ENCODE peak calls at places on chromosome 2, in six cellular contexts. V is AG04450, W is HL-60, N is progenitor cell of endocrine pancreas, H is cardiac fibroblast, O is GM10248. E is an unnamed sample.

GRCh38 chr2:32357545-32358482 is 991 bp downstream of the BIRC6 start:
- DNase-seq in V (no peak), W (no peak), N (peak), H (peak), O (peak), E (peak)

GRCh38 chr2:230541934-230542380 is 126.0 kb downstream of the SP100 start:
- DNase-seq in V (no peak), W (no peak), N (no peak), H (peak), O (peak), E (peak)

GRCh38 chr2:28393115-28393836 is 618 bp downstream of the FOSL2 start:
- DNase-seq in V (no peak), W (no peak), N (peak), H (peak), O (peak), E (peak)

GRCh38 chr2:15094161-15094560 is 461.6 kb downstream of the LRATD1 start:
- DNase-seq in V (no peak), W (no peak), N (no peak), H (no peak), O (no peak), E (no peak)

GRCh38 chr2:122634261-122634660 is 878.8 kb downstream of the TSN start:
- DNase-seq in V (peak), W (no peak), N (no peak), H (peak), O (no peak), E (no peak)

GRCh38 chr2:19545507-19545906 is 187.1 kb upstream of the OSR1 start:
- DNase-seq in V (no peak), W (no peak), N (no peak), H (no peak), O (no peak), E (no peak)

GRCh38 chr2:161990741-161991140 is 83.3 kb downstream of the DPP4 start:
- DNase-seq in V (peak), W (no peak), N (no peak), H (peak), O (no peak), E (no peak)

GRCh38 chr2:168566974-168567650 is 111.0 kb downstream of the CERS6 start:
- DNase-seq in V (no peak), W (no peak), N (no peak), H (no peak), O (no peak), E (no peak)

GRCh38 chr2:2860583-2861300 is 516.9 kb downstream of the EIPR1 start:
- DNase-seq in V (no peak), W (no peak), N (no peak), H (no peak), O (no peak), E (no peak)

GRCh38 chr2:98503481-98504096 is 58.9 kb downstream of the INPP4A start:
- DNase-seq in V (no peak), W (no peak), N (no peak), H (no peak), O (no peak), E (no peak)

GRCh38 chr2:144459937-144460336 is 60.0 kb downstream of the ZEB2 start:
- DNase-seq in V (no peak), W (no peak), N (no peak), H (peak), O (no peak), E (no peak)

GRCh38 chr2:84861539-84861938 is 19.3 kb downstream of the TRABD2A start:
- DNase-seq in V (no peak), W (no peak), N (no peak), H (no peak), O (no peak), E (no peak)

GRCh38 chr2:1707771-1708351 is 36.5 kb downstream of the PXDN start:
- DNase-seq in V (peak), W (no peak), N (no peak), H (peak), O (no peak), E (no peak)

GRCh38 chr2:136131961-136132839 is 14.3 kb upstream of the CXCR4 start:
- DNase-seq in V (no peak), W (no peak), N (no peak), H (no peak), O (peak), E (peak)

GRCh38 chr2:60058781-60059180 is 494.7 kb downstream of the BCL11A start:
- DNase-seq in V (no peak), W (no peak), N (no peak), H (no peak), O (no peak), E (no peak)

GRCh38 chr2:216279459-216279858 is 92.8 kb downstream of the MARCHF4 start:
- DNase-seq in V (no peak), W (no peak), N (no peak), H (peak), O (no peak), E (no peak)

GRCh38 chr2:219644801-219645480 is 17.5 kb downstream of the SLC4A3 start:
- DNase-seq in V (no peak), W (no peak), N (no peak), H (no peak), O (no peak), E (no peak)

GRCh38 chr2:112691761-112692370 is 29.0 kb upstream of the NT5DC4 start:
- DNase-seq in V (no peak), W (no peak), N (no peak), H (peak), O (no peak), E (no peak)

GRCh38 chr2:112692496-112692911 is 28.3 kb upstream of the NT5DC4 start:
- DNase-seq in V (peak), W (peak), N (no peak), H (peak), O (peak), E (peak)

GRCh38 chr2:112688086-112688880 is 32.5 kb upstream of the NT5DC4 start:
- DNase-seq in V (no peak), W (no peak), N (no peak), H (peak), O (no peak), E (no peak)

GRCh38 chr2:112692914-112693313 is 27.9 kb upstream of the NT5DC4 start:
- DNase-seq in V (no peak), W (no peak), N (no peak), H (no peak), O (no peak), E (no peak)

GRCh38 chr2:112690853-112691390 is 29.9 kb upstream of the NT5DC4 start:
- DNase-seq in V (no peak), W (peak), N (peak), H (peak), O (peak), E (peak)
- TF ChIP-seq CTCF in V (peak), W (peak), N (peak), H (peak), O (peak), E (peak)

GRCh38 chr2:118672571-118673158 is 174.8 kb downstream of the EN1 start:
- DNase-seq in V (no peak), W (no peak), N (no peak), H (no peak), O (no peak), E (no peak)

GRCh38 chr2:118678985-118679384 is 168.5 kb downstream of the EN1 start:
- DNase-seq in V (no peak), W (no peak), N (no peak), H (no peak), O (no peak), E (no peak)

GRCh38 chr2:118675531-118675930 is 171.9 kb downstream of the EN1 start:
- DNase-seq in V (no peak), W (no peak), N (no peak), H (no peak), O (no peak), E (no peak)

GRCh38 chr2:118672055-118672454 is 175.4 kb downstream of the EN1 start:
- DNase-seq in V (no peak), W (no peak), N (no peak), H (no peak), O (no peak), E (no peak)

DNA sequence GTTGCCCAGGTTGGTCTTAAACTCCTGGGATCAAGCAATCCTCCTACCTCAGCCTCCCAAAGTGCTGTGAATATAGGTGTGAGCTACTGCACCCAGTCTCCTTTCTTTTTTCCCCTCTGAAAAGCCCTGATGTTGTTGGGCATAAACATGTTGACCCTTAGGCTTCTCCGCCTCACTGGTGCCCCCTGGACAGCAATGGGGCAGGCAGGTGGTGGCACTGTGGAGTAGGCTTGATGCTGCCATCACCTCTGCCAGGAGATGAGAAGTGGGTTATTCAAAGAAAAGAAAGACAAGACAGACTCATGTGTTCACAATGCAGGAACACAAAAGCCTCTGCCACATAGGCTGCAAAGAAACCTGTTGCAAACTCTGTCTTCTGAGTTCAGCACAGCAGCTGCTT is 169.9 kb downstream of the EN1 start:
- DNase-seq in V (no peak), W (no peak), N (no peak), H (no peak), O (no peak), E (no peak)
- TF ChIP-seq CTCF in V (no peak), W (no peak), N (no peak), H (no peak), O (no peak), E (no peak)

GRCh38 chr2:173339807-173340206 is 14.9 kb upstream of the CDCA7 start:
- DNase-seq in V (no peak), W (no peak), N (no peak), H (no peak), O (no peak), E (no peak)
- TF ChIP-seq CTCF in V (no peak), W (no peak), N (no peak), H (no peak), O (no peak), E (no peak)

GRCh38 chr2:208256192-208256782 is 1.4 kb upstream of the IDH1 start:
- DNase-seq in V (no peak), W (no peak), N (no peak), H (no peak), O (no peak), E (no peak)

GRCh38 chr2:208254118-208254870 is 577 bp downstream of the IDH1 start:
- DNase-seq in V (no peak), W (peak), N (peak), H (peak), O (peak), E (peak)

GRCh38 chr2:208253518-208254117 is 1.3 kb downstream of the IDH1 start:
- DNase-seq in V (no peak), W (no peak), N (no peak), H (no peak), O (no peak), E (no peak)

GRCh38 chr2:208255557-208256106 is 761 bp upstream of the IDH1 start:
- DNase-seq in V (no peak), W (no peak), N (no peak), H (no peak), O (no peak), E (no peak)

DNA sequence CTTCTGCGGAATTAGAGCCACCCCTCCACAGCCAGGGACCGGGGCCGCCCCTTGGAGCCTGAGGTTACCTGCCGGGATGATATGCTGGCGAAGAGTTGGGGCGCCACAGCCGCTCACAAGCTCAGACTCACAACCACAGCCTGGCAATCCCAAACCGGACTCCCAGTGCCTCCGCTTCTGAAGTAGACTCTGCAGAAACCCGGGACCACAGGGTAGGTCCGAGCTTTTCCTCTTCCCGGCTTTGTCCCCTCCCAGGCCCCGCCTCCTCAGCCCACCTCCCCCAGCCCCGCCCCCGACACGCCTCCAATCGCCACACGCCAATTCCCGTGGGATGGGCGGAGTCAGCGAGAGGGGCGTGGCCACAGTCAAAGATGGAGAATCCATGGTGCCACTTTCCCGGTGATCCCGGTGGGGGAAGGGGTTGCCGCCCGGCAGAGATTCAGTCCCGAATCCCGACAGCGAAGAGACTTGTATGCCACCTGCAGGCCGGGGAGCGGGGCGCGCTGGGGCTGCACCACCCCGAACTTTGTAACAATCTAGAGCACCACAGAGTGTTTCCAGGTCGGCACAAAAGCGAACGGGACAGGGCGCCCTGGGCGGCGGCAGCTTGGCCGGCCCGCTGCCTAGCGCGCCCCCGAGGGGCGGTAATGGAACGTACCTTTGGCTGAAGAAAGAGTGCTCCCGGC is at the start of gene IDH1:
- DNase-seq in V (peak), W (peak), N (peak), H (peak), O (peak), E (peak)
- TF ChIP-seq CTCF in V (peak), W (peak), N (peak), H (peak), O (peak), E (peak)

DNA sequence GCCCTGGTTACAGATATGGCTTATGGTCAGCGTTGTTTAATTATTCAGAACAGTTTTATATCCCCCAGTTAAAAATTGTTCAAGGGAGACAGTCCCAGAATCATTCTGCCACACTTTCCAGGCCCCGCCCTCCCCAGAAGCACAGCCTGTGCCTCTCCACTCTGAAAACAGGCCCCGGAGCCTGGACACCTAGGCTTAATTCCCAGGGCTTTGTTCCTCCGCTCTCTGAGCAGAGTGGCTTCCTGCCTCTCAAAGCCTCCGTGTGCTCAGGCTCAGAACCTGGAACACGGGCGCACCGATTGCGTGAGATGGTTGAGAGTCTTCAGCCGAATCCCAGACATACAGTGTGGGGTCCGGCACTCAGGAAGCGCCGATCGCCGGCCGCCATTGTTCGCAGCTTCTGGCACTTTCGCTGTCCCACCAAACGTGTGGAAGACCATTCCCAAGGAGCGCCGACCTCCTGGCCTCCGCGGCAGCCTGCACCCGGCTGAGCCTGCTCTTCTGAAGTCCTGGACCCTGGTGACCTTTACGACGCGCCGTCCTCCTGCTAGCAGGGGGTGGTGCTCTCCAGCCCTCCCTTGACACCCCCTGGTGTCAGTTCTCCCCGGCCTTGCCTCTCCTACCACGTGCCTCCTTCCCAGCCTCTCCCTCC is 45.6 kb downstream of the TWIST2 start:
- DNase-seq in V (no peak), W (no peak), N (no peak), H (no peak), O (no peak), E (no peak)
- TF ChIP-seq CTCF in V (no peak), W (no peak), N (no peak), H (no peak), O (no peak), E (no peak)

DNA sequence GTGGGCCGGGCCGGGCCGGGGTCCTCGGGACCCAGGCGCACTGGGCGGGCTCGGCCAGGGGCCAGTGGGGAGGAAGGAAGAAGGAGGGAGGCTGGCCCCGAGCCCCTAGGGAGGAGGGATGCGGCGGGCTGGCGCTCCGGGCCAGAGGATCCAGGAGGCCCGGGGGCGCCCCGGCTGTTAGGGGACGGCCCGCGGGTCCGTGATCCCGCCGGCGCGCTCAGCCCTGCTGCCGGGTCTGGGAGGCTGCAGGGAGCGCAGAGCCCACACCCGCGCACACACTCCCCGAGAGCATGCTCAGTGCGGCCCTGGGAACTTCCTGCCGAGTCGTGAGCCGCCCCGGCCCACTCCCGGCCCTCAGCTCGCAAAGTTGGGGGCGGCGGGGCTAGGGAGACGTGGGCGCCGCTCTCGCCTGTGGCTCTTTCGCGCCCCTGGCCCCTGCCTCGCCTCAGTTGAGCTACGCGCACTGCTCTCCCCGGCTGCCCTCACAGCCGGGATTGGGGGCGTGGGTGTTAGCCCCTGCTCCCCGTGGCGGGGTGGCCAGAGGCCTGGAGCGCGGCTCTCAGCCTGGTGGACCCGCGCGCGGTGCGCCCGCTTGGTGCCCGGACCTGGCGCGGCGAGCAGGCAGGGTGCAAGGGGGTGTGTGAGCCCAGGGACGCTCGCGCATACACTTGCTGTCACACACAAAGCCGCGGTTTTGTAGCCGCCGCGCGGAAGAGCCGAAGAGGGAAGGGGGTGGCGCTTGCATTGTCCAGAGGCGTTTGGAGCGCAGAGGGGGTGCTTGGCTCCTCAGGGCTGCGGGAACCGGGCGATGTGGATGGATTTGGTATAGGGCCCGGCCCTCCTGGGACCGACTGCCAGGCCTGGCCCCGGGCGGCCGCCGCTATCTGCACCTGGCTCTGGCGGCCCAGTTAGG is 132.9 kb upstream of the MGAT5 start:
- DNase-seq in V (peak), W (no peak), N (peak), H (peak), O (peak), E (peak)
- TF ChIP-seq CTCF in V (no peak), W (no peak), N (no peak), H (no peak), O (no peak), E (no peak)

DNA sequence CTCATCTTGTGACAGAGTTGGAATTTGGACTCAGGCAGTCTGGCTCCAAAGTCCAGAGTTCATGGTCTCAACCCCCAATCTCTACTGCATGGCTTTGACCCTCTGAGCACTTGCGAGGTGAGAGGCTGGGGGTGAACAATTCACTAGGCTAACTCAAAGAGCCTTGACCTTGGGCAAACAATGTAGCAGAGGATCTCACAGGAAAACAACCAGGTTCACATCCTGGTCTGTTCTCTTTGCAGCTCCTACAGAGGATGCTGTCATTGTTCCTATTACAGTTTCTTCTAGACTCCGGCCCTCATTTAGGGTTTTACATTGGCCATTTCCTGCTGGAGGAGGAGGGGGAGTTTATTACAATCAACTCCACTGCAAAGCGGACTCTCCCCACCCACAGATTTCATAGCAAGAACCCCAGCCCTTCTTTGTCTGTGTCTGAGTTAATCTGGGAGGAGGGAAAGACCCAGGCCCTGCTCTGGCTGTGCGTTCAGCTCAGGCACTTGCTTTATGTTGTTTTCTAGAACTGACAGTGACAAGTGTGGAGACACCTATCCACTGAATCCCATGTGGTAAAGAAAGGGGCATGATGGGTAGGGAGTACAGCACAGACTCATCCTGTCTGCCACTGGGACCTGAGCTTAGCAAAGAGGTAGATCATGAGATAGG is 101.6 kb downstream of the LBH start:
- DNase-seq in V (no peak), W (no peak), N (no peak), H (no peak), O (peak), E (peak)
- TF ChIP-seq CTCF in V (no peak), W (no peak), N (no peak), H (no peak), O (no peak), E (no peak)

E was measured in GM13976.